ENCODE peak calls at places on chromosomes 12 and 14, in ten cellular contexts. R is hepatocyte, G is neural progenitor cell, E is fibroblast of mammary gland, V is epithelial cell of esophagus, Q is HCT116, I is neural crest cell, F is heart right ventricle, Z is heart left ventricle, W is Peyer's patch. P is an unnamed sample.

GRCh38 chr12:47391566-47391965 is 311.8 kb upstream of the AMIGO2 start:
- DNase-seq in R (no peak), G (no peak), E (no peak), V (no peak), Q (no peak), I (no peak), F (no peak), Z (no peak), W (no peak), P (no peak)

GRCh38 chr12:2389079-2389790 is 336.4 kb downstream of the CACNA1C start:
- DNase-seq in R (no peak), G (no peak), E (peak), V (no peak), Q (no peak), I (no peak), F (no peak), Z (no peak), W (peak), P (no peak)

GRCh38 chr14:50804181-50804721 is 26.7 kb downstream of the NIN start:
- DNase-seq in R (no peak), G (no peak), E (peak), V (no peak), Q (no peak), I (no peak), F (no peak), Z (no peak), W (no peak), P (no peak)

GRCh38 chr12:54937929-54938328 is 46.6 kb downstream of the TESPA1 start:
- DNase-seq in R (no peak), G (no peak), E (no peak), V (no peak), Q (no peak), I (no peak), F (no peak), Z (no peak), W (no peak), P (no peak)

GRCh38 chr12:109626378-109627115 is 53.0 kb downstream of the MVK start:
- DNase-seq in R (no peak), G (peak), E (no peak), V (no peak), Q (no peak), I (no peak), F (no peak), Z (no peak), W (no peak), P (no peak)

GRCh38 chr14:95183532-95184412 is 26.4 kb upstream of the DICER1 start:
- DNase-seq in R (no peak), G (no peak), E (no peak), V (no peak), Q (no peak), I (no peak), F (no peak), Z (no peak), W (no peak), P (no peak)

GRCh38 chr14:32469388-32470160 is 140.5 kb downstream of the AKAP6 start:
- DNase-seq in R (peak), G (peak), E (peak), V (peak), Q (peak), I (no peak), F (no peak), Z (no peak), W (no peak), P (peak)

GRCh38 chr14:67270354-67270753 is 29.1 kb downstream of the PALS1 start:
- DNase-seq in R (no peak), G (no peak), E (no peak), V (no peak), Q (no peak), I (no peak), F (no peak), Z (no peak), W (no peak), P (no peak)

GRCh38 chr12:30964896-30965612 is 38.5 kb downstream of the TSPAN11 start:
- DNase-seq in R (no peak), G (no peak), E (no peak), V (no peak), Q (no peak), I (no peak), F (no peak), Z (no peak), W (peak), P (no peak)

GRCh38 chr14:59282366-59282765 is 93.9 kb downstream of the DAAM1 start:
- DNase-seq in R (no peak), G (no peak), E (peak), V (peak), Q (no peak), I (no peak), F (no peak), Z (no peak), W (no peak), P (no peak)

GRCh38 chr14:52268191-52269061 is 928 bp downstream of the PTGDR start:
- DNase-seq in R (peak), G (peak), E (peak), V (peak), Q (no peak), I (peak), F (peak), Z (peak), W (peak), P (no peak)

GRCh38 chr14:54549862-54550261 is 17.1 kb upstream of the SAMD4A start:
- DNase-seq in R (peak), G (no peak), E (peak), V (peak), Q (no peak), I (no peak), F (no peak), Z (no peak), W (no peak), P (no peak)

GRCh38 chr14:65483647-65484046 is 71.1 kb downstream of the FUT8 start:
- DNase-seq in R (no peak), G (no peak), E (peak), V (peak), Q (peak), I (no peak), F (no peak), Z (no peak), W (no peak), P (no peak)

GRCh38 chr14:104654119-104654518 is 35.3 kb upstream of the INF2 start:
- DNase-seq in R (peak), G (no peak), E (no peak), V (no peak), Q (no peak), I (no peak), F (no peak), Z (peak), W (peak), P (no peak)

GRCh38 chr14:53034036-53034435 is 83.2 kb upstream of the FERMT2 start:
- DNase-seq in R (no peak), G (no peak), E (no peak), V (no peak), Q (no peak), I (no peak), F (no peak), Z (no peak), W (no peak), P (no peak)

GRCh38 chr14:92635031-92635430 is 113.4 kb downstream of the LGMN start:
- DNase-seq in R (no peak), G (no peak), E (no peak), V (no peak), Q (no peak), I (no peak), F (no peak), Z (no peak), W (no peak), P (no peak)

GRCh38 chr12:113130457-113131135 is 5.0 kb downstream of the RASAL1 start:
- DNase-seq in R (no peak), G (peak), E (no peak), V (peak), Q (no peak), I (no peak), F (no peak), Z (no peak), W (no peak), P (no peak)

GRCh38 chr12:50078281-50078680 is 6.9 kb upstream of the SMARCD1 start:
- DNase-seq in R (no peak), G (no peak), E (no peak), V (no peak), Q (no peak), I (no peak), F (no peak), Z (no peak), W (no peak), P (no peak)

GRCh38 chr12:47808574-47809380 is 10.9 kb downstream of the HDAC7 start:
- DNase-seq in R (no peak), G (peak), E (peak), V (peak), Q (no peak), I (no peak), F (peak), Z (no peak), W (no peak), P (no peak)

GRCh38 chr12:93048646-93049045 is 119.6 kb upstream of the EEA1 start:
- DNase-seq in R (no peak), G (no peak), E (no peak), V (no peak), Q (no peak), I (no peak), F (no peak), Z (no peak), W (no peak), P (no peak)

GRCh38 chr14:103825103-103825502 is 22.3 kb downstream of the PPP1R13B start:
- DNase-seq in R (no peak), G (no peak), E (no peak), V (no peak), Q (no peak), I (no peak), F (no peak), Z (no peak), W (no peak), P (no peak)

GRCh38 chr12:26520869-26521268 is 312.1 kb downstream of the ITPR2 start:
- DNase-seq in R (no peak), G (no peak), E (no peak), V (no peak), Q (no peak), I (no peak), F (no peak), Z (no peak), W (no peak), P (no peak)

GRCh38 chr12:26528943-26529342 is 304.1 kb downstream of the ITPR2 start:
- DNase-seq in R (no peak), G (no peak), E (no peak), V (no peak), Q (no peak), I (no peak), F (no peak), Z (no peak), W (no peak), P (no peak)

GRCh38 chr12:26527702-26528101 is 305.3 kb downstream of the ITPR2 start:
- DNase-seq in R (no peak), G (no peak), E (no peak), V (no peak), Q (no peak), I (no peak), F (no peak), Z (no peak), W (no peak), P (no peak)

GRCh38 chr12:26523708-26524150 is 309.3 kb downstream of the ITPR2 start:
- DNase-seq in R (peak), G (no peak), E (peak), V (peak), Q (no peak), I (no peak), F (peak), Z (peak), W (peak), P (peak)

GRCh38 chr12:26524862-26525465 is 308.0 kb downstream of the ITPR2 start:
- DNase-seq in R (no peak), G (peak), E (peak), V (peak), Q (peak), I (no peak), F (no peak), Z (no peak), W (no peak), P (no peak)
- TF ChIP-seq CTCF in R (peak), G (peak), E (peak), V (peak), Q (peak), I (peak), F (peak), Z (peak), W (peak), P (peak)

GRCh38 chr12:17062296-17063061 is 456.5 kb upstream of the LMO3 start:
- DNase-seq in R (no peak), G (no peak), E (no peak), V (peak), Q (no peak), I (no peak), F (no peak), Z (no peak), W (no peak), P (no peak)
- TF ChIP-seq CTCF in R (no peak), G (no peak), E (no peak), V (no peak), Q (no peak), I (no peak), F (no peak), Z (no peak), W (no peak), P (no peak)

DNA sequence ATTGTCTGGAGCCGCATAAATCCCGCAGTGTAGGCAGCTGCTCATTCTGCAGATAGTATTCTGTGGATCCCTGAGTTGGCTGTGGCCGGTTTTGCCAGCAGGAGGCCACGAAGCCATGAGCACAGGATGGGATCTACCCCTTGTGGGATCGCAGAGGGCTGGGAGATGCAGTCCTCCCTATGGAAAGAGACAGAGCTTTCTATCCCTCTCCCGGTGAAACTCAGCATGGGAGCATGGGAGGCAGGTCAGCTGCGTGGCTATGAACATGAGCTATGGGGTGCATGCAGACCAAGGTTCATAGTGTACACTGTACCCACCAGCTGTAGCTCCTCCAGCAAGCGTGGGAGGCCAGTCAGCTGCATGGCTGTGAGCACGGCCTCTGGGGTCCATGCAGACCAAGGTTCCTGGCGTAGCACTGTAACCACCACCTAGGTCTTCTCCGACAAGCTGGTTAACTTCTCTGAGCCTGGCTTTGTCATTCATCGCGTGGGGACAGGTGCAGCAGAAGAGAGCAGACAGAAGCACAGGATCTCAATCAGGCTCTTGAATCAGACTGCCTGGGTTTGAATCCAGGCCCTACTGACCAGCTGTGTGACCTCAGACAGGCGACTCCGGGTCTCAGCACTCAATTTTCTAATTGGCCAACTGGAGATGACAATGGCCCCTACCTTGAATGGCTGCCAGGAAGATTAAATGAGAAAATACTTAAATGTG is 5.9 kb downstream of the BDKRB1 start:
- DNase-seq in R (no peak), G (no peak), E (no peak), V (no peak), Q (no peak), I (no peak), F (no peak), Z (no peak), W (no peak), P (no peak)
- TF ChIP-seq CTCF in R (no peak), G (no peak), E (no peak), V (no peak), Q (no peak), I (no peak), F (no peak), Z (no peak), W (no peak), P (no peak)

GRCh38 chr14:61177279-61178225 is 103.6 kb downstream of the TMEM30B start:
- DNase-seq in R (no peak), G (no peak), E (no peak), V (peak), Q (peak), I (no peak), F (no peak), Z (no peak), W (no peak), P (no peak)

GRCh38 chr14:61176686-61177085 is 104.5 kb downstream of the TMEM30B start:
- DNase-seq in R (no peak), G (no peak), E (no peak), V (no peak), Q (no peak), I (no peak), F (no peak), Z (no peak), W (no peak), P (no peak)

GRCh38 chr14:61171687-61172086 is 109.5 kb downstream of the TMEM30B start:
- DNase-seq in R (no peak), G (no peak), E (no peak), V (no peak), Q (no peak), I (no peak), F (no peak), Z (no peak), W (no peak), P (no peak)

GRCh38 chr14:61178226-61179060 is 102.7 kb downstream of the TMEM30B start:
- DNase-seq in R (peak), G (no peak), E (peak), V (peak), Q (peak), I (no peak), F (no peak), Z (no peak), W (no peak), P (peak)

GRCh38 chr14:61174395-61175386 is 106.4 kb downstream of the TMEM30B start:
- DNase-seq in R (no peak), G (no peak), E (peak), V (peak), Q (no peak), I (no peak), F (no peak), Z (no peak), W (no peak), P (no peak)
- TF ChIP-seq CTCF in R (no peak), G (no peak), E (no peak), V (no peak), Q (no peak), I (no peak), F (no peak), Z (no peak), W (no peak), P (no peak)

GRCh38 chr14:37198907-37199306 is 1.2 kb downstream of the MIPOL1 start:
- DNase-seq in R (no peak), G (no peak), E (no peak), V (no peak), Q (no peak), I (no peak), F (no peak), Z (no peak), W (no peak), P (no peak)

GRCh38 chr14:37196604-37197420 is 925 bp upstream of the MIPOL1 start:
- DNase-seq in R (no peak), G (no peak), E (peak), V (peak), Q (no peak), I (no peak), F (no peak), Z (no peak), W (no peak), P (no peak)

GRCh38 chr14:37195327-37195726 is 2.4 kb upstream of the MIPOL1 start:
- DNase-seq in R (no peak), G (no peak), E (peak), V (peak), Q (no peak), I (no peak), F (no peak), Z (no peak), W (no peak), P (no peak)

GRCh38 chr14:37198273-37198598 is 499 bp downstream of the MIPOL1 start:
- DNase-seq in R (no peak), G (no peak), E (no peak), V (no peak), Q (no peak), I (no peak), F (no peak), Z (no peak), W (no peak), P (no peak)

GRCh38 chr14:37197421-37198272 is at the start of gene MIPOL1:
- DNase-seq in R (peak), G (peak), E (peak), V (peak), Q (peak), I (peak), F (peak), Z (peak), W (peak), P (peak)
- TF ChIP-seq CTCF in R (peak), G (peak), E (peak), V (peak), Q (peak), I (peak), F (peak), Z (no peak), W (no peak), P (peak)

GRCh38 chr12:119877639-119877948 is 474 bp upstream of the CIT start:
- DNase-seq in R (no peak), G (no peak), E (no peak), V (no peak), Q (no peak), I (no peak), F (no peak), Z (no peak), W (no peak), P (no peak)
- TF ChIP-seq CTCF in R (no peak), G (no peak), E (no peak), V (no peak), Q (no peak), I (no peak), F (no peak), Z (no peak), W (no peak), P (no peak)

GRCh38 chr12:69744109-69744508 is 5.4 kb downstream of the RAB3IP start:
- DNase-seq in R (no peak), G (no peak), E (no peak), V (no peak), Q (no peak), I (no peak), F (no peak), Z (no peak), W (no peak), P (no peak)
- TF ChIP-seq CTCF in R (no peak), G (no peak), E (no peak), V (no peak), Q (no peak), I (no peak), F (no peak), Z (no peak), W (no peak), P (no peak)

P was measured in AG09319.